ENCODE peak calls at places on chromosomes 6 and 20, in six cellular contexts. A is amygdala; I is NCI-H1694; K is HTR-8/SVneo; U is astrocyte of the spinal cord; Y is CD8-positive, alpha-beta T cell. W is an unnamed sample.

GRCh38 chr20:57323034-57323433 is 6.6 kb upstream of the SPO11 start:
- DNase-seq in Y (peak), U (no peak), A (no peak), K (no peak), I (no peak), W (no peak)

GRCh38 chr6:52415917-52416628 is 4.1 kb upstream of the EFHC1 start:
- DNase-seq in K (no peak), I (no peak), U (no peak), A (no peak), Y (no peak), W (no peak)

GRCh38 chr6:132153221-132153896 is 202.2 kb upstream of the CCN2 start:
- DNase-seq in I (no peak), U (peak), A (no peak), Y (no peak), K (no peak), W (no peak)

GRCh38 chr6:65979120-65979519 is 272.1 kb upstream of the EYS start:
- DNase-seq in A (no peak), K (no peak), Y (no peak), I (no peak), U (peak), W (no peak)

GRCh38 chr20:17925300-17925939 is 43.2 kb downstream of the SNX5 start:
- DNase-seq in U (no peak), I (no peak), A (no peak), Y (no peak), K (no peak), W (no peak)

GRCh38 chr6:11236351-11236750 is 3.9 kb upstream of the NEDD9 start:
- DNase-seq in I (no peak), A (no peak), K (peak), U (no peak), Y (no peak), W (no peak)

GRCh38 chr6:135901776-135902524 is 50.4 kb downstream of the PDE7B start:
- DNase-seq in I (no peak), U (peak), K (no peak), Y (no peak), A (no peak), W (no peak)

GRCh38 chr6:11606287-11606686 is 68.7 kb downstream of the TMEM170B start:
- DNase-seq in U (no peak), I (no peak), K (no peak), A (no peak), Y (no peak), W (no peak)

GRCh38 chr6:166361080-166361429 is 18.7 kb upstream of the SFT2D1 start:
- DNase-seq in I (no peak), K (no peak), A (no peak), Y (no peak), U (peak), W (no peak)

GRCh38 chr6:2780109-2780730 is 15.0 kb downstream of the WRNIP1 start:
- DNase-seq in U (no peak), K (no peak), Y (no peak), I (no peak), A (no peak), W (no peak)